ENCODE peak calls at places on chromosomes 11 and 22, in nine cellular contexts. One of them, this sample, is unnamed.

GRCh38 chr22:50408311-50408710 is 65.2 kb downstream of the PPP6R2 start:
- DNase-seq in epithelial cell of esophagus: no peak
- DNase-seq in stimulated activated CD4-positive, alpha-beta T cell treated with anti-CD3 and anti-CD28 coated beads, TNF-alpha, amount 100 ng/mL, for 1 hour: no peak
- DNase-seq in NB4: no peak
- DNase-seq in cardiac fibroblast: no peak
- DNase-seq in mesendoderm: no peak
- DNase-seq in glutamatergic neuron: no peak
- DNase-seq in activated naive CD4-positive, alpha-beta T cell treated with Interleukin-2 at 50 U/mL for 16 hours: no peak
- DNase-seq in stimulated activated CD8-positive, alpha-beta memory T cell treated with anti-CD3 and anti-CD28 coated beads, Interleukin-7, amount 100 ng/mL, for 1 hour: no peak
- DNase-seq in this sample: no peak

GRCh38 chr11:96218901-96219300 is 124.1 kb downstream of the MAML2 start:
- DNase-seq in cardiac fibroblast: no peak
- DNase-seq in stimulated activated CD4-positive, alpha-beta T cell treated with anti-CD3 and anti-CD28 coated beads, TNF-alpha, amount 100 ng/mL, for 1 hour: no peak
- DNase-seq in epithelial cell of esophagus: no peak
- DNase-seq in mesendoderm: no peak
- DNase-seq in NB4: no peak
- DNase-seq in stimulated activated CD8-positive, alpha-beta memory T cell treated with anti-CD3 and anti-CD28 coated beads, Interleukin-7, amount 100 ng/mL, for 1 hour: no peak
- DNase-seq in activated naive CD4-positive, alpha-beta T cell treated with Interleukin-2 at 50 U/mL for 16 hours: no peak
- DNase-seq in glutamatergic neuron: peak
- DNase-seq in this sample: no peak

GRCh38 chr11:28107331-28107725 is 628 bp downstream of the KIF18A start:
- DNase-seq in stimulated activated CD8-positive, alpha-beta memory T cell treated with anti-CD3 and anti-CD28 coated beads, Interleukin-7, amount 100 ng/mL, for 1 hour: peak
- DNase-seq in activated naive CD4-positive, alpha-beta T cell treated with Interleukin-2 at 50 U/mL for 16 hours: no peak
- DNase-seq in epithelial cell of esophagus: peak
- DNase-seq in cardiac fibroblast: no peak
- DNase-seq in NB4: peak
- DNase-seq in stimulated activated CD4-positive, alpha-beta T cell treated with anti-CD3 and anti-CD28 coated beads, TNF-alpha, amount 100 ng/mL, for 1 hour: no peak
- DNase-seq in glutamatergic neuron: no peak
- DNase-seq in mesendoderm: peak
- DNase-seq in this sample: no peak

GRCh38 chr22:24410110-24410856 is 17.1 kb upstream of the ADORA2A start:
- DNase-seq in stimulated activated CD4-positive, alpha-beta T cell treated with anti-CD3 and anti-CD28 coated beads, TNF-alpha, amount 100 ng/mL, for 1 hour: no peak
- DNase-seq in glutamatergic neuron: no peak
- DNase-seq in epithelial cell of esophagus: no peak
- DNase-seq in mesendoderm: no peak
- DNase-seq in cardiac fibroblast: peak
- DNase-seq in stimulated activated CD8-positive, alpha-beta memory T cell treated with anti-CD3 and anti-CD28 coated beads, Interleukin-7, amount 100 ng/mL, for 1 hour: no peak
- DNase-seq in NB4: peak
- DNase-seq in activated naive CD4-positive, alpha-beta T cell treated with Interleukin-2 at 50 U/mL for 16 hours: no peak
- DNase-seq in this sample: peak

GRCh38 chr22:49251371-49251770 is 576.3 kb downstream of the BRD1 start:
- DNase-seq in cardiac fibroblast: no peak
- DNase-seq in stimulated activated CD8-positive, alpha-beta memory T cell treated with anti-CD3 and anti-CD28 coated beads, Interleukin-7, amount 100 ng/mL, for 1 hour: no peak
- DNase-seq in epithelial cell of esophagus: no peak
- DNase-seq in mesendoderm: no peak
- DNase-seq in activated naive CD4-positive, alpha-beta T cell treated with Interleukin-2 at 50 U/mL for 16 hours: no peak
- DNase-seq in glutamatergic neuron: no peak
- DNase-seq in stimulated activated CD4-positive, alpha-beta T cell treated with anti-CD3 and anti-CD28 coated beads, TNF-alpha, amount 100 ng/mL, for 1 hour: no peak
- DNase-seq in NB4: no peak
- DNase-seq in this sample: no peak

GRCh38 chr11:30414283-30414682 is 91.4 kb downstream of the ARL14EP start:
- DNase-seq in stimulated activated CD4-positive, alpha-beta T cell treated with anti-CD3 and anti-CD28 coated beads, TNF-alpha, amount 100 ng/mL, for 1 hour: no peak
- DNase-seq in NB4: no peak
- DNase-seq in activated naive CD4-positive, alpha-beta T cell treated with Interleukin-2 at 50 U/mL for 16 hours: no peak
- DNase-seq in epithelial cell of esophagus: no peak
- DNase-seq in stimulated activated CD8-positive, alpha-beta memory T cell treated with anti-CD3 and anti-CD28 coated beads, Interleukin-7, amount 100 ng/mL, for 1 hour: no peak
- DNase-seq in glutamatergic neuron: no peak
- DNase-seq in cardiac fibroblast: no peak
- DNase-seq in mesendoderm: no peak
- DNase-seq in this sample: no peak

GRCh38 chr11:108916290-108916689 is 251.4 kb downstream of the DDX10 start:
- DNase-seq in stimulated activated CD8-positive, alpha-beta memory T cell treated with anti-CD3 and anti-CD28 coated beads, Interleukin-7, amount 100 ng/mL, for 1 hour: no peak
- DNase-seq in stimulated activated CD4-positive, alpha-beta T cell treated with anti-CD3 and anti-CD28 coated beads, TNF-alpha, amount 100 ng/mL, for 1 hour: no peak
- DNase-seq in activated naive CD4-positive, alpha-beta T cell treated with Interleukin-2 at 50 U/mL for 16 hours: no peak
- DNase-seq in glutamatergic neuron: no peak
- DNase-seq in epithelial cell of esophagus: peak
- DNase-seq in NB4: no peak
- DNase-seq in cardiac fibroblast: no peak
- DNase-seq in mesendoderm: no peak
- DNase-seq in this sample: no peak

GRCh38 chr11:105401269-105401809 is 208.5 kb upstream of the GRIA4 start:
- DNase-seq in activated naive CD4-positive, alpha-beta T cell treated with Interleukin-2 at 50 U/mL for 16 hours: no peak
- DNase-seq in glutamatergic neuron: no peak
- DNase-seq in NB4: no peak
- DNase-seq in cardiac fibroblast: no peak
- DNase-seq in stimulated activated CD4-positive, alpha-beta T cell treated with anti-CD3 and anti-CD28 coated beads, TNF-alpha, amount 100 ng/mL, for 1 hour: no peak
- DNase-seq in stimulated activated CD8-positive, alpha-beta memory T cell treated with anti-CD3 and anti-CD28 coated beads, Interleukin-7, amount 100 ng/mL, for 1 hour: no peak
- DNase-seq in epithelial cell of esophagus: no peak
- DNase-seq in mesendoderm: no peak
- DNase-seq in this sample: no peak

GRCh38 chr22:26845016-26845728 is 187.8 kb downstream of the MIAT start:
- DNase-seq in activated naive CD4-positive, alpha-beta T cell treated with Interleukin-2 at 50 U/mL for 16 hours: no peak
- DNase-seq in epithelial cell of esophagus: no peak
- DNase-seq in stimulated activated CD8-positive, alpha-beta memory T cell treated with anti-CD3 and anti-CD28 coated beads, Interleukin-7, amount 100 ng/mL, for 1 hour: no peak
- DNase-seq in cardiac fibroblast: peak
- DNase-seq in glutamatergic neuron: no peak
- DNase-seq in NB4: peak
- DNase-seq in mesendoderm: no peak
- DNase-seq in stimulated activated CD4-positive, alpha-beta T cell treated with anti-CD3 and anti-CD28 coated beads, TNF-alpha, amount 100 ng/mL, for 1 hour: no peak
- DNase-seq in this sample: no peak

GRCh38 chr22:31139866-31140716 is at the start of gene PLA2G3:
- DNase-seq in stimulated activated CD4-positive, alpha-beta T cell treated with anti-CD3 and anti-CD28 coated beads, TNF-alpha, amount 100 ng/mL, for 1 hour: no peak
- DNase-seq in activated naive CD4-positive, alpha-beta T cell treated with Interleukin-2 at 50 U/mL for 16 hours: no peak
- DNase-seq in NB4: no peak
- DNase-seq in epithelial cell of esophagus: peak
- DNase-seq in stimulated activated CD8-positive, alpha-beta memory T cell treated with anti-CD3 and anti-CD28 coated beads, Interleukin-7, amount 100 ng/mL, for 1 hour: no peak
- DNase-seq in mesendoderm: peak
- DNase-seq in glutamatergic neuron: peak
- DNase-seq in cardiac fibroblast: peak
- DNase-seq in this sample: peak

This sample was measured in MCF 10A.